ENCODE peak calls at places on chromosomes 13 and 19, in ten cellular contexts. R is spleen, T is breast epithelium, L is K562, A is stomach, Y is sigmoid colon, M is H1, Z is vagina, P is GM23338, B is HCT116. S is an unnamed sample.

GRCh38 chr13:34816118-34816517 is 126.0 kb upstream of the NBEA start:
- DNase-seq in M (no peak), Y (no peak), Z (no peak), P (peak), B (no peak), R (no peak), T (no peak), L (no peak), A (no peak), S (no peak)

GRCh38 chr13:38103851-38104250 is 234.3 kb upstream of the TRPC4 start:
- DNase-seq in Z (no peak), Y (no peak), B (no peak), L (no peak), R (no peak), A (no peak), T (no peak), M (no peak), P (no peak), S (no peak)

GRCh38 chr19:35712910-35713845 is 4.6 kb upstream of the KMT2B start:
- DNase-seq in P (peak), T (no peak), Y (no peak), Z (no peak), B (no peak), M (peak), R (no peak), A (no peak), L (no peak), S (peak)

GRCh38 chr19:7528522-7529245 is 6.3 kb downstream of the MCOLN1 start:
- DNase-seq in A (no peak), R (no peak), L (no peak), B (no peak), T (no peak), M (no peak), P (no peak), Z (no peak), Y (no peak), S (no peak)

GRCh38 chr13:107568181-107568580 is 647.2 kb downstream of the LIG4 start:
- DNase-seq in T (no peak), P (no peak), R (no peak), A (no peak), Z (no peak), B (no peak), L (no peak), Y (no peak), M (no peak), S (no peak)

GRCh38 chr13:97403893-97404683 is 29.9 kb upstream of the RAP2A start:
- DNase-seq in Z (no peak), M (no peak), B (no peak), R (no peak), L (no peak), Y (no peak), T (no peak), A (no peak), P (no peak), S (no peak)

GRCh38 chr19:16076154-16076957 is at the start of gene TPM4:
- DNase-seq in M (peak), L (peak), Y (peak), T (peak), A (peak), R (peak), P (peak), B (peak), Z (no peak), S (peak)

GRCh38 chr13:42041684-42042035 is 6.8 kb upstream of the DGKH start:
- DNase-seq in R (no peak), L (peak), Y (peak), Z (no peak), A (peak), P (peak), T (peak), M (peak), B (no peak), S (peak)

GRCh38 chr13:106490887-106491321 is 44.6 kb downstream of the EFNB2 start:
- DNase-seq in A (no peak), T (no peak), B (no peak), L (no peak), M (no peak), R (no peak), P (no peak), Z (no peak), Y (no peak), S (no peak)

GRCh38 chr19:289651-290538 is 1.3 kb downstream of the PLPP2 start:
- DNase-seq in L (peak), P (peak), Z (no peak), B (peak), A (peak), T (peak), R (no peak), M (peak), Y (no peak), S (peak)

GRCh38 chr13:30129411-30129810 is 177.9 kb downstream of the KATNAL1 start:
- DNase-seq in Y (no peak), L (no peak), Z (no peak), R (no peak), B (no peak), T (no peak), M (no peak), A (no peak), P (no peak), S (no peak)

GRCh38 chr13:99218969-99219368 is 18.3 kb downstream of the UBAC2 start:
- DNase-seq in P (no peak), R (no peak), L (no peak), A (no peak), M (no peak), Z (no peak), T (no peak), Y (no peak), B (no peak), S (peak)

GRCh38 chr13:32391101-32391620 is 36.8 kb downstream of the N4BP2L1 start:
- DNase-seq in T (no peak), R (no peak), P (peak), B (no peak), L (no peak), M (no peak), Y (no peak), Z (no peak), A (no peak), S (no peak)

GRCh38 chr19:1471514-1472107 is 7.4 kb downstream of the C19orf25 start:
- DNase-seq in Y (no peak), B (no peak), R (no peak), L (no peak), T (no peak), A (no peak), P (no peak), Z (no peak), M (no peak), S (no peak)

GRCh38 chr19:33740811-33741396 is 55.8 kb upstream of the KCTD15 start:
- DNase-seq in L (peak), B (no peak), R (no peak), P (peak), Y (no peak), Z (no peak), T (no peak), A (no peak), M (peak), S (no peak)

GRCh38 chr19:58563034-58563573 is 4.7 kb upstream of the UBE2M start:
- DNase-seq in Y (peak), Z (no peak), P (peak), L (no peak), T (no peak), M (no peak), A (peak), R (peak), B (no peak), S (no peak)

GRCh38 chr13:98401936-98402335 is 175.0 kb downstream of the STK24 start:
- DNase-seq in A (peak), P (no peak), L (no peak), Y (no peak), B (no peak), T (no peak), M (no peak), R (no peak), Z (no peak), S (no peak)

GRCh38 chr13:71621152-71622124 is 245.6 kb downstream of the DACH1 start:
- DNase-seq in B (no peak), Y (no peak), L (no peak), A (no peak), T (no peak), Z (no peak), P (peak), M (no peak), R (no peak), S (no peak)

GRCh38 chr13:105920375-105920774 is 615.1 kb downstream of the EFNB2 start:
- DNase-seq in R (no peak), L (no peak), P (no peak), M (no peak), T (no peak), A (no peak), B (peak), Z (no peak), Y (no peak), S (peak)

GRCh38 chr13:46377554-46377953 is 9.5 kb downstream of the RUBCNL start:
- DNase-seq in A (no peak), L (no peak), Z (no peak), R (no peak), P (no peak), T (no peak), M (no peak), B (no peak), Y (no peak), S (no peak)

GRCh38 chr19:47716270-47716937 is 3.2 kb downstream of the EHD2 start:
- DNase-seq in B (no peak), Y (no peak), Z (no peak), M (no peak), R (no peak), P (no peak), A (no peak), L (no peak), T (no peak), S (no peak)

GRCh38 chr19:55820037-55820436 is 11.8 kb downstream of the NLRP11 start:
- DNase-seq in Z (no peak), T (no peak), B (no peak), Y (no peak), M (no peak), L (no peak), P (no peak), R (no peak), A (no peak), S (no peak)

GRCh38 chr13:77544365-77544764 is 8.9 kb downstream of the SCEL start:
- DNase-seq in M (no peak), A (peak), P (no peak), R (no peak), Z (no peak), T (no peak), B (no peak), Y (peak), L (no peak), S (peak)

GRCh38 chr19:56170261-56170660 is 5.5 kb upstream of the GALP start:
- DNase-seq in P (no peak), A (no peak), L (peak), Y (no peak), Z (no peak), B (no peak), R (no peak), M (no peak), T (no peak), S (no peak)

GRCh38 chr13:30739646-30740642 is 4.6 kb downstream of the ALOX5AP start:
- DNase-seq in M (no peak), B (peak), L (no peak), R (no peak), A (peak), Y (no peak), Z (no peak), P (no peak), T (no peak), S (no peak)

GRCh38 chr19:46963093-46963734 is 56.4 kb upstream of the NPAS1 start:
- DNase-seq in M (no peak), R (no peak), A (no peak), Z (no peak), T (no peak), B (no peak), Y (no peak), L (no peak), P (no peak), S (no peak)

GRCh38 chr13:98570929-98571372 is 6.0 kb downstream of the STK24 start:
- DNase-seq in M (no peak), B (peak), T (no peak), Z (no peak), L (no peak), R (no peak), P (no peak), A (peak), Y (no peak), S (peak)

GRCh38 chr13:28492527-28493367 is 2.2 kb downstream of the FLT1 start:
- DNase-seq in T (no peak), M (no peak), Y (no peak), Z (no peak), P (peak), R (no peak), L (no peak), A (no peak), B (no peak), S (no peak)

GRCh38 chr13:26247011-26247410 is 6.9 kb upstream of the CDK8 start:
- DNase-seq in Y (no peak), T (no peak), A (no peak), Z (no peak), P (no peak), L (no peak), M (no peak), B (no peak), R (no peak), S (no peak)

GRCh38 chr19:40191836-40192646 is 815 bp downstream of the MAP3K10 start:
- DNase-seq in Z (no peak), R (peak), L (peak), T (no peak), Y (peak), P (peak), A (no peak), M (peak), B (no peak), S (peak)

GRCh38 chr13:30463820-30464495 is 1.8 kb downstream of the HMGB1 start:
- DNase-seq in L (peak), R (peak), Z (no peak), B (no peak), M (no peak), P (no peak), T (peak), Y (peak), A (peak), S (peak)

GRCh38 chr13:80952158-80952557 is 611.2 kb upstream of the SPRY2 start:
- DNase-seq in B (no peak), Z (no peak), P (no peak), A (no peak), T (no peak), M (no peak), R (no peak), L (no peak), Y (no peak), S (no peak)

GRCh38 chr13:111415216-111415615 is 94.8 kb downstream of the TEX29 start:
- DNase-seq in L (no peak), A (no peak), P (no peak), R (no peak), T (no peak), Y (no peak), B (no peak), Z (no peak), M (no peak), S (no peak)

GRCh38 chr19:12156254-12157058 is at the start of gene ZNF625:
- DNase-seq in R (peak), B (no peak), Z (no peak), T (peak), P (peak), Y (peak), L (no peak), M (peak), A (peak), S (peak)
- TF ChIP-seq POLR2AphosphoS5 in R (peak), B (no peak), Z (peak), T (peak), P (peak), Y (peak), L (no peak), M (peak), A (peak), S (peak)

DNA sequence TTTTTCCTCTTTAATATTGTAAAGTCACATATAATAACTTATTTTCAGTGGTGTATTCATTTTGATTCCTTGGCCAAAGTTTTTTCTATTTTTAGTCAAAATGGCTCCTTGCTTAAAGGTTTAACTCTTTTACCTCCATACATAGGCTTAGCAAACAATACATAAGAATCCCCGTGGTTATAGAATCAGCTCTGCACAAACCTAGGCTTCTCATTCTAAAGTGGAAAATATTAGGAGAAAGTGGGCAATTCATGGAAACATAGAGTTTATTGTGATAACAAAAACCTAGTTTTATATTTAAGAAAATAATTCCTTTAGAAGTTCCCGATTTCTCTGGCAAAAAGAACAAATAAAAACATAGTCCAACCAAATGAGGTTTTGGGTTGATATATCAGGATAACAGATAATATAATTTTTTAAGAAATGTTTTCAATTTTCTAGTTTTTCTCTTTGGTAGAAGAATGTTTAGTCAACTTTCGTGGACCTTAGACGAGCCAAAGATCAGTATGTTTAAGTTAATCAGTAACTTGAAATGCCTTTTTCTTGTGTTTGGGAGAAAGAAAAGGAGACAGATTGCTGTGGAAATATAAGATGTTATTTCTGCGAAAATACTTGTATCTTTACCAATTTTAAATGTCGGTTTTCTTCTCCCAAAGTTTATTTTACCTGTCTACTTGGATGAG is 93.4 kb upstream of the KLF12 start:
- DNase-seq in P (no peak), R (no peak), T (no peak), L (no peak), M (no peak), Z (no peak), A (no peak), B (no peak), Y (no peak), S (no peak)
- TF ChIP-seq POLR2AphosphoS5 in P (no peak), R (no peak), T (no peak), L (no peak), M (no peak), Z (no peak), A (no peak), B (no peak), Y (no peak), S (no peak)

GRCh38 chr19:45322311-45322710 is 364 bp downstream of the CKM start:
- DNase-seq in L (no peak), M (no peak), A (no peak), Y (no peak), T (no peak), P (no peak), R (no peak), Z (no peak), B (no peak), S (no peak)
- TF ChIP-seq POLR2AphosphoS5 in L (no peak), M (no peak), A (no peak), Y (no peak), T (no peak), P (no peak), R (no peak), Z (no peak), B (no peak), S (no peak)

DNA sequence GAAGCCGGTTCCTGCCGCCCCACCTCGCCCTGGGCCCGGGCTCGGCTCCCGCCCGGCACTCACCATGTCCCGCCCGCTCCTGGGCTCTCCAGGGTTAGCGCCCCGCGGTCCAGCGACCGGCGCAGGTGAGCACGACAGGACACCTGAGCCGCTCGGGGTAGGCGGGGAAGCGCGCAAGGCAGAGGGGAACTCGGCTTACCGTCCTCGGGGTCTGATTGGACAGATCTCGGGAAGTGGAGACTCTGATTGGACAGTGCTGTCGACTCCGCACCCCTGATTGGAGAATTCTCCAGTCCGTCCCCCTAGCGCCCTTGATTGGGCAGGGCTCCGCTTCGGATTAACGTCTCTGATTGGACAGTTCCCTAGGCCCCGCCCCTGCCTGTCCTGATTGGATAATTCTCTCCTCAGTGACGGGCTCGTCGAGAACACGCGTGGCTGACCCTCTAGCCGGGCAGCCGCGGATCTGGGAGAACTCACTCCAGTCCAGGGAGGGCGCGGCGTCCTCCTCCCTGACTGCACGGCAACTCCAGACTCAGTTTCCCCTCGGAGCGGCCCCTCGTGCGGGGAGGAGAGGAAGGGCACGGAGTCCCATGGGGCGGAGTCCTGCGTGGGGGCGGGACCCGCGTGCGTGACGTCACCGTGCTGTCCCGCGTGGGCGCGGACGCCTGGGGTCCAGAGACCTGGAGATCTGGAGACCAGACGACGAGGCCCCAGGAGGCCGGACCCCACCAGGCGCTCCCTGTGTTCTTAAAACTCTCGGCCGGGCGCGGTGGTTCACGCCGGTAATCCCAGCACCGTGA is at the start of gene ZNF77:
- DNase-seq in M (peak), A (peak), Y (peak), Z (peak), T (peak), B (peak), L (peak), R (peak), P (peak), S (peak)
- TF ChIP-seq POLR2AphosphoS5 in M (no peak), A (peak), Y (peak), Z (peak), T (peak), B (peak), L (peak), R (peak), P (peak), S (peak)

DNA sequence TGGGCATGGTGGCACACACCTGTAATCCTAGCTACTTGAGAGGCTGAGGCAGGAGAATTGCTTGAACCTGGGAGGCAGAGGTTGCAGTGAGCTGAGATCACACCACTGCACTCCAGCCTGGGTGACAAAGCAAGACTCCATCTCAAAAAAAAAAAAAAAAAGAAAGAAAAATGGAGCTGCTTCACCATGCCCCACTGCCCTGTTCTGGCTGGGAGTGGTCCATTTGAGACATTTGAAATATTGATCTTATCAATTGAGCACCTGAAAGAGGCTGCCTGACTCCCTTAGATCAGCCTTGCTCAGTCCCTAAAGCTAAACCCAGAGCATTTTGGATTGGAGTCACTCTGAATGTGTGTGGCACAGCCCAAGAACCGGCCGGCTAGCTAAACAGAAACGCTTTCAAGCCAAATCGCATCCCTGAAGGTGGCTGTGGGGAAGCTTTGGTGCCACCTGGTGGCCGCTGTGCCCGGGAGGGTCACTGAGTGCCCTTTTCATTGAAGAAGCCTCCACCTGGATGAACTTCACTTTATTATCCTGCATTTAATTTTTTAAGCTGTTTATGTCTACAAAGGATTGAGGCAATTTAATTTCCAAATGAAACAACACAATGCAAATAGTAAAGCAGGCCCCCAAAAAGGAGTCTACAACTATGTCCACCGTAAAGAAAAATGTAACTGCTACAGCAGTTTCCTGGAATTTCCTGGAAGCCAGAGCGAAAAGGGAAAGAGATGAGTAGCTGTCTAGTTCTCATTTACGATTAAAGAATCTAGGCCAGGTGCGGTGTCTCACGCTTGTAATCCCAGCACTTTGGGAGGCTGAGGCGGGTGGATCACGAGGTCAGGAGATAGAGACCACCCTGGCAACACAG is 53.1 kb upstream of the SERPINE3 start:
- DNase-seq in A (peak), T (peak), Y (peak), Z (no peak), P (peak), L (peak), B (peak), M (peak), R (peak), S (peak)
- TF ChIP-seq POLR2AphosphoS5 in A (peak), T (no peak), Y (no peak), Z (no peak), P (no peak), L (no peak), B (no peak), M (no peak), R (no peak), S (no peak)